ENCODE peak calls at places on chromosomes 1 and 21, in seven cellular contexts. C is CD4-positive, alpha-beta memory T cell; S is mesendoderm; E is cardiac muscle cell; L is neuronal stem cell; R is fibroblast of lung; B is transverse colon. T is an unnamed sample.

GRCh38 chr1:151705739-151706463 is 10.7 kb downstream of the CELF3 start:
- DNase-seq in C (no peak), S (no peak), E (no peak), L (no peak), R (no peak), B (peak; percentile 48), T (peak; percentile 64)

GRCh38 chr1:220375715-220376114 is 103.5 kb upstream of the RAB3GAP2 start:
- DNase-seq in C (no peak), S (no peak), E (no peak), L (no peak), R (no peak), B (no peak), T (no peak)

GRCh38 chr21:39613029-39613934 is 542 bp downstream of the B3GALT5 start:
- DNase-seq in C (no peak), S (peak; percentile 33), E (no peak), L (no peak), R (peak; percentile 31), B (no peak), T (no peak)

GRCh38 chr1:10033359-10033845 is 644 bp downstream of the UBE4B start:
- DNase-seq in C (no peak), S (peak; percentile 80), E (peak; percentile 44), L (no peak), R (peak; percentile 33), B (peak; percentile 25), T (peak; percentile 49)

GRCh38 chr21:37763298-37763697 is 153.0 kb downstream of the KCNJ6 start:
- DNase-seq in C (no peak), S (no peak), E (no peak), L (no peak), R (no peak), B (no peak), T (no peak)

GRCh38 chr1:94866178-94866822 is 46.1 kb downstream of the SLC44A3 start:
- DNase-seq in C (no peak), S (no peak), E (peak; percentile 86), L (no peak), R (peak; percentile 80), B (no peak), T (no peak)

GRCh38 chr1:101244842-101245574 is 8.2 kb downstream of the S1PR1 start:
- DNase-seq in C (no peak), S (no peak), E (no peak), L (no peak), R (no peak), B (no peak), T (no peak)

GRCh38 chr1:95916616-95917015 is 682.6 kb downstream of the RWDD3 start:
- DNase-seq in C (no peak), S (peak; percentile 64), E (no peak), L (no peak), R (peak; percentile 53), B (no peak), T (no peak)

GRCh38 chr1:23634518-23634839 is 57.1 kb upstream of the RPL11 start:
- DNase-seq in C (no peak), S (no peak), E (no peak), L (no peak), R (no peak), B (no peak), T (no peak)

GRCh38 chr1:211900411-211900810 is 69.8 kb upstream of the LPGAT1 start:
- DNase-seq in C (no peak), S (no peak), E (no peak), L (no peak), R (no peak), B (peak; percentile 18), T (peak; percentile 24)

GRCh38 chr1:234768569-234769283 is 158.7 kb upstream of the IRF2BP2 start:
- DNase-seq in C (peak; percentile 25), S (no peak), E (no peak), L (no peak), R (no peak), B (peak; percentile 51), T (peak; percentile 83)

GRCh38 chr1:112317556-112317955 is 78.5 kb upstream of the CTTNBP2NL start:
- DNase-seq in C (no peak), S (no peak), E (no peak), L (no peak), R (peak; percentile 19), B (no peak), T (no peak)

GRCh38 chr1:100883963-100884362 is 10.7 kb downstream of the EXTL2 start:
- DNase-seq in C (no peak), S (no peak), E (no peak), L (no peak), R (peak; percentile 53), B (no peak), T (peak; percentile 42)

GRCh38 chr1:241957692-241958494 is at the start of gene BECN2:
- DNase-seq in C (no peak), S (no peak), E (no peak), L (no peak), R (no peak), B (no peak), T (no peak)

GRCh38 chr1:168609133-168609715 is 32.8 kb downstream of the XCL1 start:
- DNase-seq in C (no peak), S (peak; percentile 72), E (peak; percentile 36), L (no peak), R (peak; percentile 21), B (no peak), T (no peak)

GRCh38 chr1:53366901-53367502 is 39.1 kb upstream of the LRP8 start:
- DNase-seq in C (no peak), S (no peak), E (no peak), L (no peak), R (no peak), B (no peak), T (no peak)

GRCh38 chr1:197911172-197911856 is 5.9 kb upstream of the LHX9 start:
- DNase-seq in C (no peak), S (no peak), E (no peak), L (peak; percentile 40), R (no peak), B (no peak), T (no peak)

GRCh38 chr1:20742671-20743070 is 10.2 kb upstream of the SH2D5 start:
- DNase-seq in C (no peak), S (no peak), E (no peak), L (no peak), R (no peak), B (no peak), T (no peak)

GRCh38 chr1:201718346-201719202 is 110.4 kb upstream of the IPO9 start:
- DNase-seq in C (no peak), S (no peak), E (no peak), L (no peak), R (no peak), B (no peak), T (no peak)

GRCh38 chr1:162055062-162055461 is 14.4 kb upstream of the NOS1AP start:
- DNase-seq in C (no peak), S (no peak), E (no peak), L (no peak), R (peak; percentile 70), B (no peak), T (no peak)

GRCh38 chr1:56183151-56183550 is 396.2 kb downstream of the PLPP3 start:
- DNase-seq in C (no peak), S (no peak), E (no peak), L (no peak), R (no peak), B (no peak), T (no peak)

GRCh38 chr1:2812136-2812535 is 10.6 kb upstream of the TTC34 start:
- DNase-seq in C (no peak), S (no peak), E (no peak), L (no peak), R (no peak), B (no peak), T (no peak)

GRCh38 chr1:38814444-38814983 is 45.1 kb downstream of the RRAGC start:
- DNase-seq in C (no peak), S (no peak), E (no peak), L (no peak), R (no peak), B (no peak), T (no peak)

GRCh38 chr1:38814984-38815464 is 44.5 kb downstream of the RRAGC start:
- DNase-seq in C (no peak), S (no peak), E (no peak), L (no peak), R (no peak), B (no peak), T (no peak)

GRCh38 chr1:38817267-38817957 is 42.2 kb downstream of the RRAGC start:
- DNase-seq in C (no peak), S (peak; percentile 59), E (no peak), L (no peak), R (no peak), B (no peak), T (no peak)

GRCh38 chr1:38815903-38816627 is 43.5 kb downstream of the RRAGC start:
- DNase-seq in C (no peak), S (no peak), E (no peak), L (no peak), R (no peak), B (peak; percentile 20), T (no peak)

GRCh38 chr1:38812981-38813380 is 46.6 kb downstream of the RRAGC start:
- DNase-seq in C (no peak), S (no peak), E (no peak), L (no peak), R (no peak), B (no peak), T (no peak)
- H3K27me3 ChIP-seq in C (peaks cover 31% of the 10 kb centered on the region), S (no peaks in the 10 kb centered on the region), E (peaks cover 50% of the 10 kb centered on the region), L (no peaks in the 10 kb centered on the region), R (peaks cover 31% of the 10 kb centered on the region), B (peaks cover 71% of the 10 kb centered on the region), T (no peaks in the 10 kb centered on the region)

DNA sequence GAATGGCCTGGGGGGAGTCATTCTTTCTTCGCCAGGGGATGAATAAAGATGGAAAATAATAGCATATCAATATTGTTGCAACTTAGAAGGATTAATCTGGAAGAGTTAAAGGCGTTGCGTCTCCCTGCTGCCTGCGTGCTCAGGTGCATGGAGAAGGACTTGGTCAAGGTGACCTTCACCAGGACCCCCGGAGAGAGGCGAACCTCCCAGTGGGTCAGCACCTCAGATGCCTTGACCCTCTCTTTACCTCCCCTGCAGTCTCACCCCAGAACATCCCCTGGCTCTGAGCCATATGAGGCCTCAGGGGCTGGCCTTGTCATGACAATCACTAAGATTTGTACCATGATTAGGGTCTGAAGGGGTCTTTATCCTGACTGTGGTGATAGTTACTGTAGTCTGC is 144.8 kb upstream of the RUNX3 start:
- DNase-seq in C (no peak), S (no peak), E (no peak), L (no peak), R (no peak), B (no peak), T (no peak)
- H3K27me3 ChIP-seq in C (no peaks in the 10 kb centered on the region), S (no peaks in the 10 kb centered on the region), E (no peaks in the 10 kb centered on the region), L (no peaks in the 10 kb centered on the region), R (no peaks in the 10 kb centered on the region), B (no peaks in the 10 kb centered on the region), T (no peaks in the 10 kb centered on the region)

DNA sequence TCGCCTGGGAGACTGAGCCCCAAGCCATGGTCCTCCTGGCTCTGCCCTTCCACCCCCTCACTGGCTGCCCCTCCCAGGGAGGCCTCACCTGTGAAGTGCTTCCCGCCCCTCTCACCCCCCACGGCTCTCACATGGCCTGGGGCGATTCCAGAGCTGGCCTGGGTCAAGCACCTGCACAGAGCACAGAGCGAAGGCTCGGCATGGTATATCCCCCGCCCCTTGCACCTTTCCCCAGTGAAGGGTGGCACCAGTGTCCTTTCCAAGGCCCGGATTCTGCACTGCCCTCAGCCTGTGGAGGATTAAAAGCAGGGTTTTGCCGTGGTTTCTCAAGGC is 1.1 kb upstream of the AJAP1 start:
- DNase-seq in C (no peak), S (peak; percentile 25), E (no peak), L (no peak), R (no peak), B (no peak), T (no peak)
- H3K27me3 ChIP-seq in C (peaks cover 6% of the 10 kb centered on the region), S (peaks cover 16% of the 10 kb centered on the region), E (peaks cover 80% of the 10 kb centered on the region), L (peaks cover 17% of the 10 kb centered on the region), R (no peaks in the 10 kb centered on the region), B (peaks cover 72% of the 10 kb centered on the region), T (peaks cover 36% of the 10 kb centered on the region)

GRCh38 chr21:34669149-34669879 is 520 bp downstream of the CLIC6 start:
- DNase-seq in C (no peak), S (peak; percentile 44), E (peak; percentile 12), L (peak; percentile 18), R (no peak), B (peak; percentile 23), T (no peak)
- H3K27me3 ChIP-seq in C (peaks cover 6% of the 10 kb centered on the region), S (peaks cover 22% of the 10 kb centered on the region), E (peaks cover 96% of the 10 kb centered on the region), L (peaks cover 19% of the 10 kb centered on the region), R (peaks cover 38% of the 10 kb centered on the region), B (peaks cover 60% of the 10 kb centered on the region), T (peaks cover 22% of the 10 kb centered on the region)